ENCODE peak calls at places on chromosomes 3 and 15, in eight cellular contexts. B is vagina; K is Peyer's patch; V is heart left ventricle; N is Calu3; J is GM23338; L is left cardiac atrium; Z is stimulated activated CD4-positive, alpha-beta T cell treated with anti-CD3 and anti-CD28 coated beads, Interleukin-2, amount 100 ng/mL, for 4 hours. U is an unnamed sample.

GRCh38 chr3:36418296-36418695 is 38.0 kb downstream of the STAC start:
- DNase-seq in V (no peak), Z (no peak), N (no peak), B (no peak), L (no peak), K (no peak), J (no peak), U (no peak)

GRCh38 chr3:174355505-174355904 is 503.6 kb upstream of the NAALADL2 start:
- DNase-seq in Z (no peak), B (no peak), J (peak), L (no peak), K (no peak), N (peak), V (no peak), U (no peak)

GRCh38 chr3:112687214-112687613 is 46.3 kb upstream of the CCDC80 start:
- DNase-seq in Z (no peak), N (no peak), L (no peak), J (no peak), K (no peak), V (no peak), B (no peak), U (no peak)

GRCh38 chr3:13874891-13875290 is 5.0 kb downstream of the WNT7A start:
- DNase-seq in N (no peak), V (no peak), Z (no peak), L (no peak), B (no peak), K (no peak), J (no peak), U (no peak)

GRCh38 chr3:47512416-47513124 is 942 bp downstream of the ELP6 start:
- DNase-seq in J (peak), Z (no peak), V (peak), B (no peak), K (peak), N (no peak), L (peak), U (peak)

GRCh38 chr3:134060561-134061385 is 31.0 kb upstream of the SLCO2A1 start:
- DNase-seq in B (peak), V (no peak), L (no peak), J (no peak), K (no peak), N (no peak), Z (no peak), U (no peak)

GRCh38 chr3:31010491-31010890 is 116.0 kb upstream of the GADL1 start:
- DNase-seq in N (no peak), K (no peak), B (no peak), V (no peak), J (no peak), Z (no peak), L (no peak), U (no peak)

GRCh38 chr3:48013288-48013980 is 2.8 kb downstream of the MAP4 start:
- DNase-seq in B (no peak), L (peak), N (peak), K (no peak), J (no peak), V (peak), Z (no peak), U (peak)

GRCh38 chr15:92687183-92687582 is 31.6 kb upstream of the FAM174B start:
- DNase-seq in L (no peak), K (no peak), Z (no peak), V (no peak), J (no peak), B (no peak), N (no peak), U (no peak)

GRCh38 chr3:27392950-27393679 is 23.9 kb upstream of the NEK10 start:
- DNase-seq in B (no peak), Z (no peak), L (no peak), J (no peak), K (no peak), N (no peak), V (no peak), U (no peak)

GRCh38 chr3:14762701-14763100 is 56.1 kb upstream of the FGD5 start:
- DNase-seq in N (no peak), J (no peak), V (no peak), L (no peak), K (no peak), Z (no peak), B (no peak), U (no peak)

GRCh38 chr3:111858641-111859040 is 424 bp upstream of the PHLDB2 start:
- DNase-seq in V (no peak), L (no peak), J (peak), K (no peak), N (no peak), Z (no peak), B (no peak), U (no peak)

GRCh38 chr3:109339186-109339585 is 1.8 kb upstream of the DPPA4 start:
- DNase-seq in V (no peak), N (no peak), J (no peak), Z (no peak), L (no peak), K (no peak), B (no peak), U (no peak)

GRCh38 chr15:101068961-101069734 is 150.0 kb downstream of the LRRK1 start:
- DNase-seq in J (peak), Z (no peak), B (no peak), K (no peak), V (no peak), N (no peak), L (peak), U (no peak)

GRCh38 chr3:36907911-36908646 is 36.8 kb downstream of the TRANK1 start:
- DNase-seq in N (peak), B (peak), Z (peak), J (peak), K (peak), V (peak), L (peak), U (peak)

GRCh38 chr3:100975714-100976113 is 17.5 kb downstream of the ABI3BP start:
- DNase-seq in V (no peak), N (no peak), B (no peak), L (no peak), Z (no peak), J (no peak), K (no peak), U (no peak)

GRCh38 chr3:146550743-146551510 is 6.5 kb upstream of the PLSCR1 start:
- DNase-seq in V (no peak), B (no peak), N (peak), K (no peak), L (no peak), J (no peak), Z (no peak), U (no peak)

GRCh38 chr3:1091276-1091675 is 1.5 kb upstream of the CNTN6 start:
- DNase-seq in N (no peak), V (no peak), J (no peak), B (no peak), L (no peak), Z (no peak), K (no peak), U (no peak)